ENCODE peak calls at places on chromosome 6, in five cellular contexts. C is COLO829; T is IMR-90; M is stimulated activated CD4-positive, alpha-beta T cell treated with anti-CD3 and anti-CD28 coated beads, Interleukin-4, amount 100 ng/mL, for 1 hour; E is caudate nucleus. D is an unnamed sample.

GRCh38 chr6:169490409-169490708 is 211.5 kb downstream of the WDR27 start:
- DNase-seq in C (no peak), T (no peak), M (no peak), E (no peak), D (no peak)

GRCh38 chr6:166906376-166907044 is 49.8 kb downstream of the RNASET2 start:
- DNase-seq in C (no peak), T (no peak), M (no peak), E (peak), D (no peak)

GRCh38 chr6:7624781-7625710 is 35.0 kb downstream of the SNRNP48 start:
- DNase-seq in C (peak), T (no peak), M (no peak), E (no peak), D (no peak)

GRCh38 chr6:118530942-118531341 is 17.2 kb upstream of the PLN start:
- DNase-seq in C (no peak), T (no peak), M (no peak), E (no peak), D (no peak)

GRCh38 chr6:107569456-107569855 is 79.5 kb downstream of the SOBP start:
- DNase-seq in C (no peak), T (no peak), M (no peak), E (no peak), D (no peak)

GRCh38 chr6:168517742-168518347 is 76.9 kb downstream of the SMOC2 start:
- DNase-seq in C (no peak), T (no peak), M (no peak), E (no peak), D (no peak)

GRCh38 chr6:3151705-3152104 is 5.6 kb downstream of the TUBB2A start:
- DNase-seq in C (no peak), T (no peak), M (no peak), E (no peak), D (no peak)

GRCh38 chr6:33392168-33392947 is 735 bp downstream of the KIFC1 start:
- DNase-seq in C (no peak), T (peak), M (no peak), E (no peak), D (no peak)

GRCh38 chr6:9593566-9593965 is 821.3 kb downstream of the TFAP2A start:
- DNase-seq in C (no peak), T (peak), M (no peak), E (no peak), D (no peak)

GRCh38 chr6:27669278-27669797 is 196.4 kb upstream of the ZNF184 start:
- DNase-seq in C (no peak), T (no peak), M (no peak), E (no peak), D (no peak)

GRCh38 chr6:166496460-166496859 is 90.0 kb downstream of the RAMACL start:
- DNase-seq in C (no peak), T (no peak), M (no peak), E (no peak), D (no peak)

GRCh38 chr6:153831350-153832078 is 207.5 kb upstream of the OPRM1 start:
- DNase-seq in C (no peak), T (no peak), M (no peak), E (no peak), D (no peak)

GRCh38 chr6:148577687-148578488 is 168.9 kb upstream of the UST start:
- DNase-seq in C (peak), T (peak), M (peak), E (peak), D (peak)

GRCh38 chr6:40774932-40775331 is 187.8 kb upstream of the LRFN2 start:
- DNase-seq in C (no peak), T (no peak), M (no peak), E (no peak), D (no peak)

GRCh38 chr6:75098709-75099108 is 107.1 kb downstream of the COL12A1 start:
- DNase-seq in C (peak), T (peak), M (no peak), E (no peak), D (peak)

GRCh38 chr6:161100072-161100471 is 108.5 kb downstream of the MAP3K4 start:
- DNase-seq in C (no peak), T (no peak), M (no peak), E (peak), D (no peak)

GRCh38 chr6:170296746-170297576 is 6.1 kb upstream of the DLL1 start:
- DNase-seq in C (no peak), T (no peak), M (no peak), E (no peak), D (no peak)

GRCh38 chr6:12335717-12336116 is 45.6 kb downstream of the EDN1 start:
- DNase-seq in C (no peak), T (no peak), M (no peak), E (no peak), D (no peak)

GRCh38 chr6:51908243-51908642 is 179.2 kb downstream of the PKHD1 start:
- DNase-seq in C (no peak), T (no peak), M (no peak), E (no peak), D (no peak)

GRCh38 chr6:33080127-33081089 is 4.6 kb downstream of the HLA-DPB1 start:
- DNase-seq in C (no peak), T (peak), M (no peak), E (no peak), D (peak)

GRCh38 chr6:72724545-72724944 is 102.7 kb downstream of the KCNQ5 start:
- DNase-seq in C (peak), T (no peak), M (no peak), E (no peak), D (no peak)

GRCh38 chr6:6401401-6401800 is 80.9 kb upstream of the F13A1 start:
- DNase-seq in C (no peak), T (no peak), M (no peak), E (no peak), D (no peak)

GRCh38 chr6:159973406-159973805 is 4.5 kb downstream of the IGF2R start:
- DNase-seq in C (no peak), T (peak), M (no peak), E (no peak), D (no peak)

GRCh38 chr6:138772596-138773176 is 883 bp upstream of the CCDC28A start:
- DNase-seq in C (no peak), T (no peak), M (no peak), E (no peak), D (no peak)

GRCh38 chr6:83517500-83517899 is 5.2 kb downstream of the PRSS35 start:
- DNase-seq in C (no peak), T (no peak), M (no peak), E (no peak), D (no peak)

GRCh38 chr6:44630125-44631028 is 242.9 kb downstream of the CDC5L start:
- DNase-seq in C (peak), T (peak), M (no peak), E (no peak), D (peak)

GRCh38 chr6:138307816-138308727 is 69.6 kb upstream of the SMIM28 start:
- DNase-seq in C (no peak), T (no peak), M (no peak), E (no peak), D (peak)

GRCh38 chr6:36392621-36393020 is 5.2 kb upstream of the ETV7 start:
- DNase-seq in C (no peak), T (no peak), M (no peak), E (no peak), D (no peak)

GRCh38 chr6:26243742-26244141 is 121.3 kb upstream of the BTN3A2 start:
- DNase-seq in C (no peak), T (no peak), M (no peak), E (no peak), D (no peak)

GRCh38 chr6:143164565-143165105 is 103.9 kb downstream of the AIG1 start:
- DNase-seq in C (no peak), T (no peak), M (no peak), E (no peak), D (no peak)

GRCh38 chr6:74222768-74223321 is 526.8 kb downstream of the CD109 start:
- DNase-seq in C (no peak), T (peak), M (no peak), E (no peak), D (no peak)

GRCh38 chr6:139126255-139126654 is 8.6 kb upstream of the HECA start:
- DNase-seq in C (no peak), T (peak), M (no peak), E (no peak), D (peak)

GRCh38 chr6:11854418-11855165 is 76.0 kb upstream of the ADTRP start:
- DNase-seq in C (peak), T (peak), M (no peak), E (no peak), D (peak)

GRCh38 chr6:11431455-11431937 is 106.1 kb upstream of the TMEM170B start:
- DNase-seq in C (no peak), T (no peak), M (no peak), E (no peak), D (peak)

GRCh38 chr6:156068870-156069269 is 613.2 kb upstream of the NOX3 start:
- DNase-seq in C (no peak), T (no peak), M (no peak), E (no peak), D (no peak)

GRCh38 chr6:32984639-32985389 is 16.4 kb downstream of the BRD2 start:
- DNase-seq in C (peak), T (peak), M (peak), E (peak), D (peak)

GRCh38 chr6:33160728-33161323 is 31.4 kb downstream of the COL11A2 start:
- DNase-seq in C (peak), T (peak), M (no peak), E (no peak), D (peak)

GRCh38 chr6:128573036-128573435 is 52.6 kb upstream of the PTPRK start:
- DNase-seq in C (peak), T (no peak), M (no peak), E (no peak), D (no peak)

GRCh38 chr6:77468939-77469338 is 5.6 kb upstream of the HTR1B start:
- DNase-seq in C (no peak), T (no peak), M (no peak), E (no peak), D (no peak)